ENCODE peak calls at places on chromosomes 6 and 20, in six cellular contexts. One of them, this sample, is unnamed.

GRCh38 chr20:29741894-29742698 is 1515.4 kb upstream of the DEFB115 start:
- DNase-seq in K562: no peak
- DNase-seq in GM12892: no peak
- DNase-seq in GM12878: no peak
- DNase-seq in H1: no peak
- DNase-seq in HepG2: no peak
- DNase-seq in this sample: no peak

GRCh38 chr6:122286512-122286911 is 112.9 kb upstream of the HSF2 start:
- DNase-seq in K562: no peak
- DNase-seq in GM12892: no peak
- DNase-seq in GM12878: no peak
- DNase-seq in H1: no peak
- DNase-seq in HepG2: no peak
- DNase-seq in this sample: no peak

GRCh38 chr6:6004147-6004995 is 2.4 kb downstream of the NRN1 start:
- DNase-seq in K562: no peak
- DNase-seq in GM12892: no peak
- DNase-seq in GM12878: no peak
- DNase-seq in H1: no peak
- DNase-seq in HepG2: no peak
- DNase-seq in this sample: no peak

GRCh38 chr6:167153523-167153959 is 4.2 kb downstream of the GPR31 start:
- DNase-seq in K562: no peak
- DNase-seq in GM12892: peak
- DNase-seq in GM12878: peak
- DNase-seq in H1: no peak
- DNase-seq in HepG2: peak
- DNase-seq in this sample: no peak

GRCh38 chr20:5933802-5934436 is 16.4 kb downstream of the TRMT6 start:
- DNase-seq in K562: peak
- DNase-seq in GM12892: no peak
- DNase-seq in GM12878: peak
- DNase-seq in H1: no peak
- DNase-seq in HepG2: peak
- DNase-seq in this sample: peak

GRCh38 chr20:32336918-32337347 is 21.2 kb upstream of the ASXL1 start:
- DNase-seq in K562: peak
- DNase-seq in GM12892: no peak
- DNase-seq in GM12878: no peak
- DNase-seq in H1: no peak
- DNase-seq in HepG2: peak
- DNase-seq in this sample: no peak

GRCh38 chr20:38870733-38871559 is 55.3 kb upstream of the FAM83D start:
- DNase-seq in K562: peak
- DNase-seq in GM12892: no peak
- DNase-seq in GM12878: no peak
- DNase-seq in H1: no peak
- DNase-seq in HepG2: no peak
- DNase-seq in this sample: no peak

GRCh38 chr6:24480705-24481104 is 8.7 kb downstream of the GPLD1 start:
- DNase-seq in K562: no peak
- DNase-seq in GM12892: no peak
- DNase-seq in GM12878: no peak
- DNase-seq in H1: no peak
- DNase-seq in HepG2: no peak
- DNase-seq in this sample: no peak

GRCh38 chr6:145137425-145137824 is 597.9 kb downstream of the EPM2A start:
- DNase-seq in K562: peak
- DNase-seq in GM12892: no peak
- DNase-seq in GM12878: no peak
- DNase-seq in H1: no peak
- DNase-seq in HepG2: peak
- DNase-seq in this sample: no peak

GRCh38 chr6:90294614-90294988 is 2.0 kb downstream of the BACH2 start:
- DNase-seq in K562: no peak
- DNase-seq in GM12892: no peak
- DNase-seq in GM12878: no peak
- DNase-seq in H1: no peak
- DNase-seq in HepG2: no peak
- DNase-seq in this sample: no peak

GRCh38 chr6:2231438-2231837 is 14.0 kb downstream of the GMDS start:
- DNase-seq in K562: no peak
- DNase-seq in GM12892: no peak
- DNase-seq in GM12878: no peak
- DNase-seq in H1: no peak
- DNase-seq in HepG2: no peak
- DNase-seq in this sample: no peak

GRCh38 chr6:107565165-107565723 is 75.3 kb downstream of the SOBP start:
- DNase-seq in K562: peak
- DNase-seq in GM12892: no peak
- DNase-seq in GM12878: no peak
- DNase-seq in H1: no peak
- DNase-seq in HepG2: peak
- DNase-seq in this sample: no peak

GRCh38 chr6:80022803-80023202 is 18.4 kb downstream of the TTK start:
- DNase-seq in K562: no peak
- DNase-seq in GM12892: no peak
- DNase-seq in GM12878: no peak
- DNase-seq in H1: no peak
- DNase-seq in HepG2: no peak
- DNase-seq in this sample: no peak

GRCh38 chr6:52505726-52506501 is 70.9 kb downstream of the TRAM2 start:
- DNase-seq in K562: no peak
- DNase-seq in GM12892: no peak
- DNase-seq in GM12878: no peak
- DNase-seq in H1: no peak
- DNase-seq in HepG2: no peak
- DNase-seq in this sample: no peak

GRCh38 chr20:57897891-57898290 is 188.1 kb upstream of the PMEPA1 start:
- DNase-seq in K562: no peak
- DNase-seq in GM12892: no peak
- DNase-seq in GM12878: no peak
- DNase-seq in H1: no peak
- DNase-seq in HepG2: no peak
- DNase-seq in this sample: no peak
- TF ChIP-seq TAF1 in K562: no peak
- TF ChIP-seq TAF1 in GM12892: no peak
- TF ChIP-seq TAF1 in GM12878: no peak
- TF ChIP-seq TAF1 in H1: no peak
- TF ChIP-seq TAF1 in HepG2: no peak
- TF ChIP-seq TAF1 in this sample: no peak

DNA sequence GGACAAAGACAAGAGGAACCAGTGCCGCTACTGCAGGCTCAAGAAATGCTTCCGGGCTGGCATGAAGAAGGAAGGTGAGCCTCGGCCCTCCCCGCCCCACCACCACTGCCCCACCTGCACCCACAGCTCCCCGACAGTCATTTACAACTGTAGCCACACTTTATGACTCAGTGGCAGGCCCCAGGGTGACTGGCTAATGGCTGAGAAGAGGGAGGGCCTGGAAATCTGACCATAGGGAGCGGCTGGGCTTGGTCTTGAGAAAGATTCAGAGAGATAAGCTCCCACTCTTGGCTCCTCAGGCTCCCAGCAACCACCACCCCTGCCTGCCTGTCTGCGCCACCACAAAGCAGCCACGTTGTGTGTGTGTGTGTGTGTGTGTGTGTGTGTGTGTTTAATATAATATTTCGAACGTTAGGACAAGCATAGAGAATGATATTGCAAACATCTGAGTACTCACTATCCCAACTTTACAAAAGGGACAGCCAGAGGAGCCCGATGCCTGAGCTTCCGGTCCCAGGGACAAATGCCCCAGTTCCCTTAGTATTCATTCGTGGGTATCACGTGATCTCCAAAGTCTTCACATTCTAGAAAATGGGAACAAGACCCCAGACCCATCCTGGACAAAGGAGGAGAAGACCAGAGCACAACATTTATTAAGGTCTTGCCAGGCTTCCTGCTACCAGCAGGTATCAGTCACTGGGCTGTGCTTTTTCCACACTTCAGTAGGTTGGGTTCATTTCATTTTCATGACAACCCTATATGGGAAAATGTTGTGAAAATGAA is 52.1 kb downstream of the HNF4A start:
- DNase-seq in K562: peak
- DNase-seq in GM12892: no peak
- DNase-seq in GM12878: no peak
- DNase-seq in H1: no peak
- DNase-seq in HepG2: no peak
- DNase-seq in this sample: no peak
- TF ChIP-seq POLR2A in K562: no peak
- TF ChIP-seq POLR2A in GM12892: no peak
- TF ChIP-seq POLR2A in GM12878: no peak
- TF ChIP-seq POLR2A in H1: no peak
- TF ChIP-seq POLR2A in HepG2: no peak
- TF ChIP-seq POLR2A in this sample: no peak

DNA sequence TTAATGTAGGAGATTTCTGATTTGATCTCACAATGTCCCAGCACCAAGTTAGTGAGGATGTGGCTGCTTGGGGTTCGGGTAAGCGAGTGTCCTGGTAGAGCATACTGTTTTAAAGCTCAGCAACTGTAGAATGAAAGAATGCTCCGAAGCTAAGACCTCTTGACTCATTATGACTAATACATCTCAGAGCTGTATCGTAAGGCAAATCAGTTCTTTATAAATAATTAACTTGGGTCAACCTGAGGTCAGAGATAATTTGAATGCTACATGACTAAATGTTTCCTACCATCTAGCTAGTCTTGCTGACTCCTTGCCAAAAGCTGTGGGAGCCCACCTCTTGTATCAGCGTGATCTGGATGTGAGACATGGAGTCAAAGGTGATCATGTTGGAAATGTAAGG is 128.8 kb upstream of the PDE7B start:
- DNase-seq in K562: no peak
- DNase-seq in GM12892: no peak
- DNase-seq in GM12878: no peak
- DNase-seq in H1: no peak
- DNase-seq in HepG2: peak
- DNase-seq in this sample: no peak
- TF ChIP-seq TAF1 in K562: no peak
- TF ChIP-seq TAF1 in GM12892: no peak
- TF ChIP-seq TAF1 in GM12878: no peak
- TF ChIP-seq TAF1 in H1: no peak
- TF ChIP-seq TAF1 in HepG2: no peak
- TF ChIP-seq TAF1 in this sample: no peak

DNA sequence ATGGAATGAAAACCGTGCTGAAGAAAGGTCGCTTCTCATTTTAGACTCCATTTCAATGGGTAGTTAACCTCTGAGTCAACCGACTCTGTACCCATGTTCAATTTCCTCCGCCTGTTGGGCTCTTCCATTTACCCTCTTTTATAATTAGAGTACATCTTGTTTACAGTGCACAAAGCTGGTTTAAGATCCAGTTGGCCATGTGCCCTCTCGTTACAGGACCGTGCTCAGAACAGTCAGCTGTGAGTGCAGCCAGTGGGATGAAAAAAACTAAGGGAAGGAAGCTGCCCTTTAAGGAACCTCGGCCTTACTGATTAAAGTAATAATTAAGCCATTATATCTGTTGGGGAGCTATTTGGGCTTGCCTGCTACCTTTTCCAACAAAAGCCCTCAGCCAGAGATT is 68.7 kb downstream of the TMEM170B start:
- DNase-seq in K562: no peak
- DNase-seq in GM12892: no peak
- DNase-seq in GM12878: no peak
- DNase-seq in H1: no peak
- DNase-seq in HepG2: no peak
- DNase-seq in this sample: no peak
- TF ChIP-seq POLR2A in K562: no peak
- TF ChIP-seq POLR2A in GM12892: no peak
- TF ChIP-seq POLR2A in GM12878: no peak
- TF ChIP-seq POLR2A in H1: no peak
- TF ChIP-seq POLR2A in HepG2: no peak
- TF ChIP-seq POLR2A in this sample: no peak

DNA sequence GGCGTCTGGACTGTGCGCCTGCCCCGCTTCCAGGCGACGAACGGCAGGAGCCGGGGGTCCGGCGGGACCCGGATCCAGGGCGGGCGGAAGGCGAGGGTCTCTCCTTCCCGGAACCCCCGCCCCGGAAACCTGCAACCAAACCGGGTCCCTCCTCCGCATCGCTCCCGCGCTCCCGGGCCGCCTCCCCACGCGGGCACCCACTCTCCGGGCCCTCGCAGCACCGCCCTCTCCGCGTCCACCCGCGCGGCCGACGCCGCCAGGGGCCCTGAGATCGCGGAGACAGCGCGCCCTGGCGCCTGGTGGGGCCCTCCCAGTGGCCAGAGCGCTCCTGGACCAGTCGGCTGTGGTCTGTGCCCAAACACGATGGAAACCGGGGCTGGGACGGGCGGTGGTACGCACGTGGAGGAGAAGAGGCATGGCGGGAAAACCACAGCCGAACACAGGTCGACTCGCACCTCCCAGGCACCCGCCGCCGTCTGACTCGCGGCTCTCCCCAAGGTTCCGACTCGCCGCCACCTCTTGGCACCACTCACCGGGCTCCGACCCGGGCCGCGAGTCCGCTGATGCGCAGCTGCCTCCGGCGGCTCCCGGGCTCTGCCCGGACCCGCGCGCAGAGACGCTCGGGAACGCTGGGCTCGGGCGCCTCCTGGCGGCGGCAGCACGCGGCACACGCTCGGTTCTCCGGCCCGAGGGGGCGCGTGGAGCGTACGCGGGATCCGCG is 7.9 kb downstream of the NKX2-2 start:
- DNase-seq in K562: peak
- DNase-seq in GM12892: peak
- DNase-seq in GM12878: no peak
- DNase-seq in H1: no peak
- DNase-seq in HepG2: no peak
- DNase-seq in this sample: peak
- TF ChIP-seq TAF1 in K562: no peak
- TF ChIP-seq TAF1 in GM12892: no peak
- TF ChIP-seq TAF1 in GM12878: no peak
- TF ChIP-seq TAF1 in H1: peak
- TF ChIP-seq TAF1 in HepG2: no peak
- TF ChIP-seq TAF1 in this sample: no peak

GRCh38 chr6:43181942-43182860 is at the start of gene CUL9:
- DNase-seq in K562: peak
- DNase-seq in GM12892: peak
- DNase-seq in GM12878: peak
- DNase-seq in H1: no peak
- DNase-seq in HepG2: peak
- DNase-seq in this sample: peak
- TF ChIP-seq POLR2A in K562: peak
- TF ChIP-seq POLR2A in GM12892: peak
- TF ChIP-seq POLR2A in GM12878: peak
- TF ChIP-seq POLR2A in H1: no peak
- TF ChIP-seq POLR2A in HepG2: peak
- TF ChIP-seq POLR2A in this sample: peak